ENCODE peak calls at places on chromosomes 16 and 17, in eight cellular contexts. B, C, E, J, N, H, O and W are unnamed samples.

GRCh38 chr16:785563-786535 is 2.3 kb downstream of the RPUSD1 start:
- DNase-seq in B (peak), C (no peak), E (peak), J (peak), N (peak), H (peak), O (peak), W (peak)

GRCh38 chr16:79758615-79759346 is 158.2 kb upstream of the MAF start:
- DNase-seq in B (no peak), C (no peak), E (peak), J (peak), N (no peak), H (no peak), O (no peak), W (no peak)

GRCh38 chr17:82754297-82755208 is 2.7 kb downstream of the TBCD start:
- DNase-seq in B (no peak), C (no peak), E (peak), J (peak), N (peak), H (peak), O (no peak), W (no peak)

GRCh38 chr17:58332720-58333395 is 4.3 kb upstream of the TSPOAP1 start:
- DNase-seq in B (no peak), C (no peak), E (no peak), J (no peak), N (no peak), H (no peak), O (no peak), W (no peak)

GRCh38 chr17:12118617-12119016 is 97.9 kb downstream of the MAP2K4 start:
- DNase-seq in B (peak), C (no peak), E (peak), J (no peak), N (no peak), H (no peak), O (no peak), W (no peak)

GRCh38 chr16:50155925-50156324 is 2.8 kb downstream of the TENT4B start:
- DNase-seq in B (no peak), C (no peak), E (no peak), J (no peak), N (no peak), H (no peak), O (no peak), W (no peak)

GRCh38 chr16:88287219-88287618 is 95.5 kb upstream of the ZNF469 start:
- DNase-seq in B (no peak), C (no peak), E (peak), J (peak), N (no peak), H (no peak), O (no peak), W (no peak)

GRCh38 chr17:7428557-7428956 is at the start of gene SPEM3:
- DNase-seq in B (no peak), C (no peak), E (no peak), J (no peak), N (no peak), H (no peak), O (no peak), W (no peak)

GRCh38 chr16:21158208-21159110 is at the start of gene LDAF1:
- DNase-seq in B (peak), C (peak), E (peak), J (peak), N (peak), H (peak), O (peak), W (peak)

GRCh38 chr17:40432864-40433528 is 10.3 kb upstream of the IGFBP4 start:
- DNase-seq in B (peak), C (no peak), E (no peak), J (no peak), N (no peak), H (no peak), O (peak), W (no peak)

GRCh38 chr17:21106316-21106715 is 20.4 kb upstream of the DHRS7B start:
- DNase-seq in B (no peak), C (no peak), E (no peak), J (no peak), N (no peak), H (no peak), O (no peak), W (no peak)

GRCh38 chr16:17304124-17304813 is 166.5 kb downstream of the XYLT1 start:
- DNase-seq in B (peak), C (no peak), E (no peak), J (no peak), N (peak), H (no peak), O (no peak), W (no peak)

GRCh38 chr16:16857012-16857411 is 478.1 kb downstream of the NPIPA7 start:
- DNase-seq in B (no peak), C (no peak), E (no peak), J (no peak), N (no peak), H (no peak), O (no peak), W (no peak)

GRCh38 chr16:70460737-70461261 is 6.4 kb downstream of the FCSK start:
- DNase-seq in B (peak), C (no peak), E (no peak), J (no peak), N (no peak), H (no peak), O (no peak), W (no peak)

GRCh38 chr17:32320847-32321246 is 21.1 kb downstream of the C17orf75 start:
- DNase-seq in B (no peak), C (no peak), E (no peak), J (no peak), N (no peak), H (no peak), O (no peak), W (no peak)

GRCh38 chr17:69773081-69773480 is 301.9 kb upstream of the KCNJ16 start:
- DNase-seq in B (peak), C (no peak), E (no peak), J (no peak), N (no peak), H (no peak), O (no peak), W (no peak)

GRCh38 chr17:74282587-74283370 is 8.7 kb downstream of the DNAI2 start:
- DNase-seq in B (no peak), C (no peak), E (peak), J (peak), N (no peak), H (no peak), O (no peak), W (no peak)

GRCh38 chr16:70579248-70579647 is 55.6 kb downstream of the SF3B3 start:
- DNase-seq in B (no peak), C (no peak), E (no peak), J (no peak), N (no peak), H (no peak), O (no peak), W (no peak)

GRCh38 chr17:79930077-79930785 is 91.0 kb upstream of the CBX4 start:
- DNase-seq in B (no peak), C (no peak), E (no peak), J (no peak), N (no peak), H (no peak), O (no peak), W (no peak)

GRCh38 chr16:8623634-8624033 is 2.1 kb downstream of the METTL22 start:
- DNase-seq in B (peak), C (no peak), E (no peak), J (no peak), N (no peak), H (no peak), O (no peak), W (no peak)

GRCh38 chr16:85778873-85779272 is 20.5 kb downstream of the EMC8 start:
- DNase-seq in B (no peak), C (no peak), E (no peak), J (no peak), N (no peak), H (no peak), O (no peak), W (no peak)

GRCh38 chr16:66409156-66409555 is 17.9 kb upstream of the BEAN1 start:
- DNase-seq in B (peak), C (no peak), E (peak), J (no peak), N (no peak), H (no peak), O (no peak), W (no peak)

GRCh38 chr16:79892278-79892677 is 291.7 kb upstream of the MAF start:
- DNase-seq in B (no peak), C (no peak), E (no peak), J (no peak), N (no peak), H (no peak), O (no peak), W (no peak)

GRCh38 chr17:81345211-81346089 is 49.8 kb upstream of the BAHCC1 start:
- DNase-seq in B (peak), C (peak), E (peak), J (peak), N (peak), H (peak), O (peak), W (no peak)

GRCh38 chr16:84502075-84502474 is 2.4 kb downstream of the MEAK7 start:
- DNase-seq in B (no peak), C (no peak), E (peak), J (no peak), N (no peak), H (no peak), O (no peak), W (no peak)

GRCh38 chr16:85350973-85351372 is 238.7 kb upstream of the CIBAR2 start:
- DNase-seq in B (peak), C (peak), E (peak), J (peak), N (peak), H (no peak), O (peak), W (no peak)

GRCh38 chr17:2043785-2044184 is 2.0 kb downstream of the OVCA2 start:
- DNase-seq in B (peak), C (no peak), E (peak), J (peak), N (no peak), H (no peak), O (no peak), W (no peak)

GRCh38 chr17:5668557-5669138 is 84.3 kb upstream of the NLRP1 start:
- DNase-seq in B (no peak), C (no peak), E (no peak), J (no peak), N (no peak), H (no peak), O (no peak), W (no peak)

GRCh38 chr17:5665164-5665563 is 80.9 kb upstream of the NLRP1 start:
- DNase-seq in B (no peak), C (no peak), E (no peak), J (no peak), N (no peak), H (no peak), O (no peak), W (no peak)

GRCh38 chr17:5672141-5672540 is 87.8 kb upstream of the NLRP1 start:
- DNase-seq in B (no peak), C (no peak), E (no peak), J (no peak), N (no peak), H (no peak), O (no peak), W (no peak)

GRCh38 chr17:5669191-5669590 is 84.9 kb upstream of the NLRP1 start:
- DNase-seq in B (no peak), C (no peak), E (no peak), J (no peak), N (no peak), H (no peak), O (no peak), W (no peak)

GRCh38 chr17:5667871-5668270 is 83.6 kb upstream of the NLRP1 start:
- DNase-seq in B (no peak), C (no peak), E (peak), J (peak), N (no peak), H (no peak), O (no peak), W (no peak)
- TF ChIP-seq CTCF in B (no peak), C (no peak), E (peak), J (no peak), N (no peak), H (no peak), O (no peak), W (no peak)

DNA sequence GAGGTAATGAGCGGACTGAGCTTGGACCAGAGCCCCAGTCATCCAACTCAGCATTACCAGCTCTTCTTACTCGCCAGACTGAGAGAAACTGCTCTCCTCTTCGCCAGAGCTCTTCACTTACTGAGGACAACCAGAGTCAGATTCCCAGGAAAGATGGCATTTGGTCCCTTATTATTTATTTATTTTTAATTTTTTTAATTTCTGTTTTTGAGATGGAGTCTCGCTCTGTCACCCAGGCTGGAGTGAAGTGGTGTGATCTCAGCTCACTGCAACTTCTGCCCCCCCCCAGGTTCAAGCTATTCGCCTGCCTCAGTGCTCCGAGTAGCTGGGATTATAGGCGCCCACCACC is 23.3 kb downstream of the DEXI start:
- DNase-seq in B (no peak), C (no peak), E (no peak), J (no peak), N (no peak), H (no peak), O (no peak), W (no peak)
- TF ChIP-seq CTCF in B (no peak), C (no peak), E (no peak), J (no peak), N (no peak), H (peak), O (no peak), W (no peak)

GRCh38 chr17:41917957-41918391 is 777 bp downstream of the ACLY start:
- DNase-seq in B (peak), C (no peak), E (peak), J (peak), N (peak), H (peak), O (peak), W (no peak)
- TF ChIP-seq CTCF in B (no peak), C (no peak), E (no peak), J (no peak), N (no peak), H (no peak), O (no peak), W (no peak)

GRCh38 chr16:56777533-56777932 is 47.6 kb downstream of the NUP93 start:
- DNase-seq in B (no peak), C (no peak), E (no peak), J (no peak), N (no peak), H (no peak), O (no peak), W (no peak)

GRCh38 chr16:56773531-56773930 is 43.6 kb downstream of the NUP93 start:
- DNase-seq in B (no peak), C (no peak), E (no peak), J (no peak), N (no peak), H (no peak), O (no peak), W (no peak)

GRCh38 chr16:56775162-56775561 is 45.2 kb downstream of the NUP93 start:
- DNase-seq in B (no peak), C (no peak), E (no peak), J (no peak), N (no peak), H (no peak), O (no peak), W (no peak)

GRCh38 chr16:56774009-56774408 is 44.1 kb downstream of the NUP93 start:
- DNase-seq in B (no peak), C (no peak), E (no peak), J (no peak), N (no peak), H (no peak), O (no peak), W (no peak)

GRCh38 chr16:56776562-56776961 is 46.6 kb downstream of the NUP93 start:
- DNase-seq in B (no peak), C (no peak), E (peak), J (no peak), N (no peak), H (no peak), O (no peak), W (no peak)
- TF ChIP-seq CTCF in B (no peak), C (no peak), E (no peak), J (no peak), N (no peak), H (no peak), O (no peak), W (no peak)

DNA sequence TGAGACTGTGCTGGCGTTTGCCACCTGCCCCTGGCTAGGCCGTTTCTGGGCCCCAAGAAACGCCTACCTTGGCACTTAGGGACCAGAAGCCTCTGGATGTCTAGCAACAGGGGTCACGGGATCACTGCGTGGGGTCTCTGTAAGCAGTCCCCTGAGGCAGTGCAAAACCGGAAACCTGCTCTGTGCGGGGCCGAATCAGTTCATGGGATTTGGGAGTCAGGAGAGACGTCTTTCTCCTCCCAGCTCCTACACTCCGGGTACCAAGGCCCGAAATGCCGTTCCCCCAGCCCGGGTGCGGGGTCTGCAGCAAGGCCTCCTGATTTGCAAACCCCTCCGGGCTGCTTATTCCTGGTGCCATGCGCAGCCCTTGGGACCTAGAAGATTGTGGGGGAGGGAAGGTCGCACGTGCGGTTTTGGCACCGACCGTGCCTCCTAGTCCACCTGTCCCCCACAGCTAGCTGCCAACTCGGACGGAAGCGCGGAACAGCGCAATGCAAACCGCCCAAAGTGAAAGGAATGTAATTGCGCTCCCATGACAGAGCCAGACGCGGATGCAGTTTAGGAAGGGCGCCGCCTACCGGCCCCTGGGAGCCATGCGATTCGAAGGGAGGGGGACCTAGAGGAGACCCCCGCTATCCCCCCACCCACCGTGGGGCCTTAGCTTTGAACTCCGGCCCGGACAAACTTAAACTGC is 6.5 kb downstream of the IRX5 start:
- DNase-seq in B (no peak), C (no peak), E (peak), J (peak), N (no peak), H (peak), O (no peak), W (no peak)
- TF ChIP-seq CTCF in B (peak), C (peak), E (peak), J (peak), N (peak), H (peak), O (peak), W (no peak)

DNA sequence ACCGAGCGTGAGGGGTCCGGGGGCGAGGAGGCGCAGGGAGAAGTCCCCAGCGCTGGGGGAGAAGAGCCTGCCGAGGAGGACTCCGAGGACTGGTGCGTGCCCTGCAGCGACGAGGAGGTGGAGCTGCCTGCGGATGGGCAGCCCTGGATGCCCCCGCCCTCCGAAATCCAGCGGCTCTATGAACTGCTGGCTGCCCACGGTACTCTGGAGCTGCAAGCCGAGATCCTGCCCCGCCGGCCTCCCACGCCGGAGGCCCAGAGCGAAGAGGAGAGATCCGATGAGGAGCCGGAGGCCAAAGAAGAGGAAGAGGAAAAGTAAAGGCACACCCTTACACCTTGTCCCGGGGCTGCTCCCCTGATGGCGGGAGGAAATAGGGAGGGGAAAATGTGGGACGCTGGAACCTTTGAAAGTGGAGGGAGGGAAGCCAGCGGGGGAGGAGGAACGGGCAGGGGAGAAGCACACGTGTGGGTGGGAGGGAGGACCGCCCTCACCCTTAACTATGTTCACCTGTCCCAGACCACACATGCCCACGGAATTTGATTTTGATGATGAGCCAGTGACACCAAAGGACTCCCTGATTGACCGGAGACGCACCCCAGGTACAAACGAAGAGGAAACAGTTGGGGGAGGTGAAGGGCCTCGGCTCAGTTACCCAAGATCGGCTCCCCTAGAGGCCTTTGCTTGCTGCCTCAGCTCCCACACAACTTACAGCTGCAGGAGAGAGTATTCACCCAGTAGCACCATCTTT is 916 bp downstream of the PAGR1 start:
- DNase-seq in B (peak), C (no peak), E (peak), J (peak), N (peak), H (peak), O (peak), W (no peak)
- TF ChIP-seq CTCF in B (no peak), C (no peak), E (no peak), J (no peak), N (no peak), H (no peak), O (peak), W (no peak)